ENCODE peak calls at places on chromosome 5, in five cellular contexts. One of them, this sample, is unnamed.

GRCh38 chr5:26662806-26663360 is 375.5 kb downstream of the CDH9 start:
- DNase-seq in GM12878: no peak
- DNase-seq in HepG2: no peak
- DNase-seq in K562: no peak
- DNase-seq in A549: no peak
- DNase-seq in this sample: no peak

GRCh38 chr5:83265318-83265717 is 188.0 kb downstream of the XRCC4 start:
- DNase-seq in A549: no peak
- DNase-seq in K562: peak; percentile 24
- DNase-seq in GM12878: no peak
- DNase-seq in HepG2: peak; percentile 33
- DNase-seq in this sample: no peak

GRCh38 chr5:96242536-96242935 is 190.5 kb downstream of the PCSK1 start:
- DNase-seq in HepG2: no peak
- DNase-seq in GM12878: no peak
- DNase-seq in A549: no peak
- DNase-seq in K562: no peak
- DNase-seq in this sample: no peak

GRCh38 chr5:60370508-60370907 is 329.5 kb downstream of the DEPDC1B start:
- DNase-seq in K562: no peak
- DNase-seq in A549: no peak
- DNase-seq in GM12878: no peak
- DNase-seq in HepG2: no peak
- DNase-seq in this sample: no peak

GRCh38 chr5:176388003-176388340 is 426 bp downstream of the NOP16 start:
- DNase-seq in HepG2: peak; percentile 31
- DNase-seq in GM12878: no peak
- DNase-seq in A549: peak; percentile 55
- DNase-seq in K562: peak; percentile 54
- DNase-seq in this sample: no peak

GRCh38 chr5:53739111-53739510 is 178.7 kb downstream of the NDUFS4 start:
- DNase-seq in K562: no peak
- DNase-seq in HepG2: no peak
- DNase-seq in GM12878: no peak
- DNase-seq in A549: no peak
- DNase-seq in this sample: no peak

GRCh38 chr5:142780871-142781270 is 10.7 kb downstream of the ARHGAP26 start:
- DNase-seq in GM12878: no peak
- DNase-seq in HepG2: no peak
- DNase-seq in K562: no peak
- DNase-seq in A549: no peak
- DNase-seq in this sample: no peak

GRCh38 chr5:90381213-90381929 is 28.2 kb downstream of the CETN3 start:
- DNase-seq in A549: no peak
- DNase-seq in K562: no peak
- DNase-seq in GM12878: no peak
- DNase-seq in HepG2: no peak
- DNase-seq in this sample: no peak

GRCh38 chr5:135019314-135019713 is 14.7 kb downstream of the PITX1 start:
- DNase-seq in A549: no peak
- DNase-seq in HepG2: no peak
- DNase-seq in GM12878: no peak
- DNase-seq in K562: peak; percentile 39
- DNase-seq in this sample: peak; percentile 23

GRCh38 chr5:107889387-107889786 is 218.7 kb upstream of the EFNA5 start:
- DNase-seq in HepG2: no peak
- DNase-seq in K562: no peak
- DNase-seq in GM12878: no peak
- DNase-seq in A549: no peak
- DNase-seq in this sample: no peak

GRCh38 chr5:177994063-177994462 is 2.0 kb downstream of the PROP1 start:
- DNase-seq in GM12878: no peak
- DNase-seq in K562: no peak
- DNase-seq in A549: no peak
- DNase-seq in HepG2: no peak
- DNase-seq in this sample: no peak

GRCh38 chr5:154405078-154405792 is 40.6 kb upstream of the SAP30L start:
- DNase-seq in GM12878: no peak
- DNase-seq in K562: peak; percentile 86
- DNase-seq in HepG2: peak; percentile 59
- DNase-seq in A549: peak; percentile 93
- DNase-seq in this sample: peak; percentile 86

DNA sequence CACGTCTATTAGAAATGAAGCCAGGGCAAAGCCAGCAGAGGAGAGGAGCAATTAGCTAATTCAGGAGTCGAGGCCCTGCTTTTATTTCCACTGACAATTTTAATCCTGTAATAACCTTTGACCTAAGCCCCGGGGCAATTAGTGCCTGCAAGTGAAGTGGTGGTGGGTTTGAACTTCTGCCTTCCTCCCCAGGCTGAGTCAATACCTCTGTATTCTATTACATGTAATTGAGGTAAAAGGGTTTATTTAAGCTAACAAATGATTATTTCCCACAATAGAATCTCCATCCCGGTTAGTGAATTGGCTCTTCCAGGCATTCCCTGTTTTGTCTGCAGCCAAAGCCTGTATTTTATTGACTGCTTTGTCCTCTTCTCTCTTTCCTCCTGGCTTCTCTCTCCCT is 49.9 kb downstream of the FGF18 start:
- DNase-seq in GM12878: no peak
- DNase-seq in A549: no peak
- DNase-seq in K562: no peak
- DNase-seq in HepG2: no peak
- DNase-seq in this sample: no peak
- TF ChIP-seq ESRRA in GM12878: no peak
- TF ChIP-seq ESRRA in A549: no peak
- TF ChIP-seq ESRRA in K562: no peak
- TF ChIP-seq ESRRA in HepG2: no peak
- TF ChIP-seq ESRRA in this sample: no peak

DNA sequence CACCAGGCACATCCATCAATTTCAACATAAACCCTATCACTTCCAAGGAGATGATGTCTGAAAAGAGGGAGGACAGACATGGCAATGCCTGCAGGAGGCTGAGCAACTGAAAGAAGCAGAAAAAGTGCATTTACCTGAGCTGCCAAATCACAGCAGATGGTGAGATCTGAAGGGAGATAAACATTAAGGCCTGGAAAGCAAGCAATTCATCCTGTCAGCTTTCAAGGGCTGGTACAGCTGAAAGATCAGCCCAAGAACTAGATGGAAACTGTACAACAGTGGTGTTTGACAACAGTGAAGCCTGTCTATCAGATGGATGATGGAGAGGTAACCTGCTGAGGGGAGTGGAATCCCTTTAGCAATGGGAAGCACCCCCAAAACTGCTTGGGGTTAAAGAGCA is 433.2 kb upstream of the ZNF608 start:
- DNase-seq in A549: no peak
- DNase-seq in K562: no peak
- DNase-seq in GM12878: no peak
- DNase-seq in HepG2: no peak
- DNase-seq in this sample: no peak
- TF ChIP-seq CTCF in A549: no peak
- TF ChIP-seq CTCF in K562: no peak
- TF ChIP-seq CTCF in GM12878: no peak
- TF ChIP-seq CTCF in HepG2: no peak
- TF ChIP-seq CTCF in this sample: no peak

GRCh38 chr5:127820910-127821553 is 117.8 kb downstream of the CCDC192 start:
- DNase-seq in HepG2: peak; percentile 10
- DNase-seq in GM12878: peak; percentile 57
- DNase-seq in K562: no peak
- DNase-seq in A549: peak; percentile 43
- DNase-seq in this sample: no peak
- TF ChIP-seq ESRRA in HepG2: no peak
- TF ChIP-seq ESRRA in GM12878: no peak
- TF ChIP-seq ESRRA in K562: no peak
- TF ChIP-seq ESRRA in A549: no peak
- TF ChIP-seq ESRRA in this sample: no peak

GRCh38 chr5:127299678-127300077 is 9.1 kb downstream of the MEGF10 start:
- DNase-seq in A549: no peak
- DNase-seq in K562: no peak
- DNase-seq in HepG2: no peak
- DNase-seq in GM12878: no peak
- DNase-seq in this sample: no peak
- TF ChIP-seq CTCF in A549: no peak
- TF ChIP-seq CTCF in K562: no peak
- TF ChIP-seq CTCF in HepG2: no peak
- TF ChIP-seq CTCF in GM12878: no peak
- TF ChIP-seq CTCF in this sample: no peak

GRCh38 chr5:7851240-7851592 is 283 bp upstream of the CFAP90 start:
- DNase-seq in A549: no peak
- DNase-seq in HepG2: no peak
- DNase-seq in GM12878: no peak
- DNase-seq in K562: no peak
- DNase-seq in this sample: no peak

GRCh38 chr5:7848296-7848695 is 2.6 kb downstream of the CFAP90 start:
- DNase-seq in K562: no peak
- DNase-seq in GM12878: no peak
- DNase-seq in HepG2: no peak
- DNase-seq in A549: no peak
- DNase-seq in this sample: no peak

GRCh38 chr5:7850241-7850532 is 746 bp downstream of the CFAP90 start:
- DNase-seq in GM12878: no peak
- DNase-seq in HepG2: peak; percentile 6
- DNase-seq in K562: no peak
- DNase-seq in A549: no peak
- DNase-seq in this sample: no peak

GRCh38 chr5:7850533-7851239 is at the start of gene CFAP90:
- DNase-seq in K562: no peak
- DNase-seq in HepG2: peak; percentile 49
- DNase-seq in A549: no peak
- DNase-seq in GM12878: no peak
- DNase-seq in this sample: peak; percentile 91

DNA sequence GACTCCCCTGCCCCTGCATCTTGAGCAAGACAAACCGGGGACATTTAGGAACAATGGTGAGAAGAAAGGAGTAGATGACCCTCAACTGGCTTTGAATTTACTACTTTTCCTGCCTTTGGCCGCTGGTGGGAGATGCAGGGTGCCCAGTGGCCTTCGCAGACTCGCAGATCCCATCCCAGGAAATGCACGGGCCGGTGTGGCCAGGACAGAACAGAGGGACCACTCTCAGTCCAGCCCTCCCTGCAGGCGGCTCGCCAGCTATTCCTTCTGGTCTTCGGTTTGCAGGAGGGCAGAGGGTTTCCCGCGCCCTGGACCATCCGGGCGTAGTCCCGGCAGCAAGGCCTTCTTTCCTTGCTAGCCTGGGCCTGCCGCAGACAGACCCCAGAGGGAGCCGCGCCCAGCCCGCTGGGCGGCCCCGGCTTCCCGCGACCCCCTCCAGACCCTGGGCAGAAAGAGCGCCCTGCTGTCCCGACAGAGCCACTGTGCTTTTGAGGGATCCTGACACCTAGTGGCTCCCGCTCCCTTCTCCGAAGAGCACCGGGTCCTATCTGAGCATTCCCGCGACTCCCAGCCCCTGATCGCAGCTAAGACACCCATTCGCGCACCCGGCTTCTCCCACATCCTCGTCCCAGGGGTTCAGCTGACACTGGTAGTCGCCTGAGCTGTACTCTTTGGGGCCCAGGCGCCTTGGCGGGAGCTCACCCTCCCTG is 1.2 kb downstream of the CFAP90 start:
- DNase-seq in K562: no peak
- DNase-seq in HepG2: peak; percentile 26
- DNase-seq in A549: no peak
- DNase-seq in GM12878: no peak
- DNase-seq in this sample: peak; percentile 49
- TF ChIP-seq ESRRA in K562: no peak
- TF ChIP-seq ESRRA in HepG2: no peak
- TF ChIP-seq ESRRA in A549: no peak
- TF ChIP-seq ESRRA in GM12878: no peak
- TF ChIP-seq ESRRA in this sample: no peak

GRCh38 chr5:114223866-114224265 is 138.0 kb upstream of the KCNN2 start:
- DNase-seq in K562: peak; percentile 12
- DNase-seq in GM12878: no peak
- DNase-seq in HepG2: peak; percentile 21
- DNase-seq in A549: no peak
- DNase-seq in this sample: no peak
- TF ChIP-seq CTCF in K562: no peak
- TF ChIP-seq CTCF in GM12878: peak; percentile 35
- TF ChIP-seq CTCF in HepG2: peak; percentile 26
- TF ChIP-seq CTCF in A549: peak; percentile 5
- TF ChIP-seq CTCF in this sample: peak; percentile 47

GRCh38 chr5:2582106-2582505 is 169.4 kb downstream of the IRX2 start:
- DNase-seq in A549: no peak
- DNase-seq in GM12878: no peak
- DNase-seq in HepG2: no peak
- DNase-seq in K562: no peak
- DNase-seq in this sample: no peak

GRCh38 chr5:2577637-2578036 is 173.8 kb downstream of the IRX2 start:
- DNase-seq in A549: no peak
- DNase-seq in K562: no peak
- DNase-seq in HepG2: no peak
- DNase-seq in GM12878: no peak
- DNase-seq in this sample: no peak

GRCh38 chr5:2581418-2581817 is 170.1 kb downstream of the IRX2 start:
- DNase-seq in A549: no peak
- DNase-seq in HepG2: no peak
- DNase-seq in K562: no peak
- DNase-seq in GM12878: no peak
- DNase-seq in this sample: no peak

GRCh38 chr5:2576823-2577222 is 174.7 kb downstream of the IRX2 start:
- DNase-seq in K562: no peak
- DNase-seq in HepG2: no peak
- DNase-seq in A549: no peak
- DNase-seq in GM12878: no peak
- DNase-seq in this sample: no peak

GRCh38 chr5:2579126-2579525 is 172.4 kb downstream of the IRX2 start:
- DNase-seq in K562: no peak
- DNase-seq in A549: no peak
- DNase-seq in GM12878: no peak
- DNase-seq in HepG2: no peak
- DNase-seq in this sample: peak; percentile 31
- TF ChIP-seq ESRRA in K562: no peak
- TF ChIP-seq ESRRA in A549: no peak
- TF ChIP-seq ESRRA in GM12878: no peak
- TF ChIP-seq ESRRA in HepG2: no peak
- TF ChIP-seq ESRRA in this sample: no peak

GRCh38 chr5:159049844-159050318 is 49.8 kb downstream of the EBF1 start:
- DNase-seq in A549: no peak
- DNase-seq in GM12878: no peak
- DNase-seq in K562: no peak
- DNase-seq in HepG2: no peak
- DNase-seq in this sample: no peak
- TF ChIP-seq CTCF in A549: peak; percentile 32
- TF ChIP-seq CTCF in GM12878: peak; percentile 15
- TF ChIP-seq CTCF in K562: no peak
- TF ChIP-seq CTCF in HepG2: no peak
- TF ChIP-seq CTCF in this sample: no peak

This sample was measured in WTC11.